ENCODE peak calls at places on chromosomes 13 and 19, in five cellular contexts. A is HFF-Myc, P is fibroblast of the aortic adventitia, N is spleen, O is heart left ventricle. L is an unnamed sample.

GRCh38 chr13:30619731-30620130 is 2.0 kb downstream of the USPL1 start:
- DNase-seq in A (no peak), P (no peak), N (no peak), O (no peak), L (no peak)

GRCh38 chr13:72255908-72256307 is 388.9 kb upstream of the DACH1 start:
- DNase-seq in A (no peak), P (no peak), N (no peak), O (no peak), L (peak)

GRCh38 chr19:1206063-1206732 is 620 bp downstream of the STK11 start:
- DNase-seq in A (no peak), P (no peak), N (peak), O (no peak), L (no peak)

GRCh38 chr19:1746401-1747284 is 6.7 kb upstream of the ONECUT3 start:
- DNase-seq in A (no peak), P (peak), N (no peak), O (no peak), L (peak)

GRCh38 chr19:3699071-3699740 is 1.1 kb downstream of the PIP5K1C start:
- DNase-seq in A (no peak), P (peak), N (peak), O (peak), L (peak)

GRCh38 chr19:16587031-16588023 is 15.1 kb upstream of the SLC35E1 start:
- DNase-seq in A (no peak), P (no peak), N (peak), O (no peak), L (peak)

GRCh38 chr13:30115257-30115600 is 192.1 kb downstream of the KATNAL1 start:
- DNase-seq in A (no peak), P (no peak), N (no peak), O (no peak), L (no peak)

GRCh38 chr13:47017476-47017875 is 120.6 kb upstream of the HTR2A start:
- DNase-seq in A (no peak), P (no peak), N (no peak), O (no peak), L (peak)

GRCh38 chr13:23899555-23899954 is 2.3 kb upstream of the C1QTNF9B start:
- DNase-seq in A (peak), P (peak), N (no peak), O (no peak), L (peak)

GRCh38 chr13:25429466-25429865 is 57.7 kb downstream of the ATP8A2 start:
- DNase-seq in A (no peak), P (no peak), N (no peak), O (no peak), L (no peak)

GRCh38 chr13:70523622-70524021 is 415.4 kb upstream of the KLHL1 start:
- DNase-seq in A (no peak), P (no peak), N (no peak), O (no peak), L (no peak)

GRCh38 chr19:47161876-47162489 is 31.3 kb downstream of the SAE1 start:
- DNase-seq in A (no peak), P (peak), N (no peak), O (no peak), L (no peak)

GRCh38 chr13:95536629-95537241 is 15.8 kb upstream of the CLDN10 start:
- DNase-seq in A (peak), P (peak), N (no peak), O (no peak), L (peak)

DNA sequence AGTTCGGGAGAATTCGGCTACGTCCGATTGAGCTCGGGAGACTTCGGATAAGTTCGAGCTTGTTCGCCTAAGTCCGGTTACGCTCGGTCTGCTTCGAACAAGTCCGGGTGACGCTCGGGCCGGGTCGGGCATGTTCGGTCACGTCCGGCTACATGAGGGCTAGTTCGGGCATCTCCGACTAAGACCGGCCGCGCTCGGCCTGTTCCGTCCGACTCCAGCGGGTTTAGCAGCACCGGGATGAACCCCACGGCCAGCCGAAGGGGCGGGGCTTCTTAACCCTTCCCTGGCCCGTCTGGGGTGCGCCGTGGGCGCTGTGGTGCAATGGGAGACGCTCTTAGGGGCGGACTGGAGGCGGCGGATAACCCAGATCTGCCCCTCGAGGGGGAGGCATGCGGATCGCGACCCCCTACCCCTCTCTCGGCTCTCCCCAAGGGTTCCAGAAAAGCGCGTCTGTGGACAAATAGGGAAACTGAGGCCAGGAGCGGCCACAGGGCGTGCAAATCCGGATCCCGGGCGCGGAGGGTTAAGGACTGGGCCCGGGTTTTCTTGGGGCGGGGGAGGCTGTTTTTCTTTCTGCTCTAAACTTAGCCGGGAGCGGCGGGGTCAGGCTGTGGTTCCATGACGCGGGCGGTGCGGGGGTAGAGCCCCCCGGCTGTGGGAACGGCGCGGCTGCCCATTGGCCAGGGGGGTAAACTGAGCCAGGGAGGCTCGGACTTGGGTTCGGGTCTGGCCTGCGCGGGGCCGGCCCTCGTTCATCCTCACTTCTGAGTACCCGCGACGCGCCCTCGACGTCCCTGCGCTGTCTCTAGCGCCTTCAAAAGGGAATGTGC is 1.5 kb downstream of the PDE4C start:
- DNase-seq in A (peak), P (peak), N (peak), O (peak), L (peak)
- TF ChIP-seq CTCF in A (no peak), P (no peak), N (no peak), O (no peak), L (no peak)

GRCh38 chr19:40365613-40366401 is 17.3 kb downstream of the PLD3 start:
- DNase-seq in A (peak), P (peak), N (peak), O (peak), L (peak)
- H3K4me3 ChIP-seq in A (peak), P (peak), N (peak), O (peak), L (peak)

DNA sequence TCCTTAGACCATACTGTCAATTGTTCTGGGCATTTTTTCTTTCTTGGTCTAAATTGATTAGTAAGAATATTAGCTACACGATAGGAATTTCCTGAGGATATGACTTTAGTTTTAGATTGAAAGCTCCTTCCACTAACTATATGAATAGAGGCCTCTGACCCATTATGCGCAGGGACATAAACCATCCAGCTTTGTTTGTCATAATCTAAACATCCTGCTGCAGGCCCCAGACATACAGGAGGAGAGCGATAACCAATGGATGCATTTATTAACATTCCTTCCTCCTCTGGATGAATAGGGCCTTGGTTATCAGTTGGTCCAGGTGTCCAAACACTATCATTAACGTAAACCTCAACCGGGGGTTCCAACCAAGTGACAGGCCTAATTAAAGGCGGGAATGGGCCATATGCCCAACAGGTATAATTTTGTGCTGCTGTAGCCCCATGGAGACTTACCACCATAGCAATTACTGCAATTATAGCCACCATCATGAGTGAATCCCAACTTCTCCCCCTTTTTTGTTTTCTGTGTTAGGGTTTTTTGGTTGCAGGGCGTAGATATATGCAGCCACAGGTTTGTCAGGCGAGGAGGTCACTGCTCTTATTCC is 32.6 kb downstream of the CLEC4M start:
- DNase-seq in A (no peak), P (peak), N (no peak), O (no peak), L (no peak)
- TF ChIP-seq CTCF in A (no peak), P (no peak), N (no peak), O (no peak), L (no peak)

DNA sequence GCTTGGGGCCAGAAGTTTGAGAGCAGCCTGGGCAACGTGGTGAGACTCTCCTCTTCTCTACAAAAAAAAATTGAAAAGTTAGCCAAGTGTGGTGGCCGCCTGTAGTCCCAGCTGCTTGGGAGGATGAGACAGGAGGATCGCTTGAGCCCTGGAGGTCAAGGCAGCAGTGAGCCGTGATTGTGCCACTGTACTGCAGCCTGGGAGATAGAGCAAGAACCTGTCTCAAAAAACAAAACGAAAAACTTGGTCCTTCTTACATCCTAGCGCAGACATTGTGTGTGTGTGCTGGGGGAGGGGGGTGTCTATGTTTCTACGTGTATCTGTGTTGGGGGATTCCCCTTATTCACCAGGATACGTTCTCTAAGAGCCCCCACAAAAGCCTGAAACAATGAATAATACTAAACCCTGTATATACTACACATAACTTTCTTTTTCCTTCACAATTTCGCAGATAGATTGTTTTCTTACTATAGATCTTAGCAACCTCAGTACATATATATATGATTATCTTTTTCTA is 7.9 kb downstream of the AXL start:
- DNase-seq in A (no peak), P (no peak), N (no peak), O (no peak), L (no peak)
- H3K4me3 ChIP-seq in A (peak), P (peak), N (peak), O (peak), L (peak)

GRCh38 chr19:38850231-38850975 is 617 bp upstream of the HNRNPL start:
- DNase-seq in A (peak), P (peak), N (peak), O (peak), L (peak)
- TF ChIP-seq CTCF in A (no peak), P (peak), N (no peak), O (no peak), L (no peak)

GRCh38 chr19:37468961-37469777 is at the start of gene ZNF570:
- DNase-seq in A (peak), P (peak), N (peak), O (peak), L (peak)

GRCh38 chr19:37470216-37470615 is 1.1 kb downstream of the ZNF570 start:
- DNase-seq in A (no peak), P (no peak), N (no peak), O (no peak), L (no peak)

GRCh38 chr19:37467608-37468090 is 405 bp upstream of the ZNF569 start:
- DNase-seq in A (no peak), P (peak), N (no peak), O (no peak), L (no peak)

GRCh38 chr19:37466277-37466797 is 907 bp downstream of the ZNF569 start:
- DNase-seq in A (no peak), P (no peak), N (no peak), O (no peak), L (peak)

GRCh38 chr19:37466798-37467607 is at the start of gene ZNF569:
- DNase-seq in A (peak), P (peak), N (peak), O (peak), L (peak)
- H3K4me3 ChIP-seq in A (peak), P (peak), N (peak), O (peak), L (peak)

GRCh38 chr13:92044351-92044750 is 645.9 kb downstream of the GPC5 start:
- DNase-seq in A (no peak), P (no peak), N (no peak), O (no peak), L (no peak)
- TF ChIP-seq CTCF in A (no peak), P (no peak), N (no peak), O (no peak), L (no peak)

GRCh38 chr19:42301646-42302204 is at the start of gene PRR19:
- DNase-seq in A (no peak), P (no peak), N (no peak), O (no peak), L (no peak)

GRCh38 chr19:42306646-42307045 is 4.2 kb upstream of the PAFAH1B3 start:
- DNase-seq in A (no peak), P (no peak), N (no peak), O (no peak), L (no peak)

GRCh38 chr19:42309686-42310085 is 3.4 kb upstream of the TMEM145 start:
- DNase-seq in A (no peak), P (no peak), N (no peak), O (no peak), L (no peak)

GRCh38 chr19:42303101-42303464 is 659 bp upstream of the PAFAH1B3 start:
- DNase-seq in A (no peak), P (no peak), N (no peak), O (no peak), L (no peak)

GRCh38 chr19:42303876-42304275 is 1.5 kb upstream of the PAFAH1B3 start:
- DNase-seq in A (no peak), P (no peak), N (no peak), O (no peak), L (no peak)
- H3K4me3 ChIP-seq in A (no peak), P (no peak), N (no peak), O (no peak), L (no peak)

L was measured in fibroblast of pulmonary artery.